ENCODE peak calls at places on chromosomes 12 and 14, in six cellular contexts. One of them, this sample, is unnamed.

GRCh38 chr12:78442454-78442801 is 422.1 kb upstream of the SYT1 start:
- DNase-seq in H1: no peak
- DNase-seq in IMR-90: peak
- DNase-seq in mesenchymal stem cell: peak
- DNase-seq in H9: no peak
- DNase-seq in mesendoderm: no peak
- DNase-seq in this sample: no peak

GRCh38 chr12:127400231-127400630 is 866.7 kb upstream of the TMEM132C start:
- DNase-seq in H1: no peak
- DNase-seq in mesenchymal stem cell: no peak
- DNase-seq in mesendoderm: no peak
- DNase-seq in H9: no peak
- DNase-seq in IMR-90: no peak
- DNase-seq in this sample: no peak

GRCh38 chr14:64952598-64953309 is 10.2 kb upstream of the GPX2 start:
- DNase-seq in mesenchymal stem cell: no peak
- DNase-seq in mesendoderm: peak
- DNase-seq in IMR-90: no peak
- DNase-seq in H9: no peak
- DNase-seq in H1: no peak
- DNase-seq in this sample: no peak

GRCh38 chr12:89856431-89856830 is 147.8 kb upstream of the ATP2B1 start:
- DNase-seq in H9: no peak
- DNase-seq in IMR-90: peak
- DNase-seq in H1: no peak
- DNase-seq in mesendoderm: no peak
- DNase-seq in mesenchymal stem cell: peak
- DNase-seq in this sample: no peak

GRCh38 chr14:26392498-26392897 is 205.3 kb downstream of the NOVA1 start:
- DNase-seq in mesenchymal stem cell: no peak
- DNase-seq in H1: no peak
- DNase-seq in mesendoderm: no peak
- DNase-seq in IMR-90: no peak
- DNase-seq in H9: no peak
- DNase-seq in this sample: no peak

GRCh38 chr12:88411689-88412088 is 168.6 kb downstream of the KITLG start:
- DNase-seq in IMR-90: no peak
- DNase-seq in mesenchymal stem cell: no peak
- DNase-seq in mesendoderm: no peak
- DNase-seq in H9: no peak
- DNase-seq in H1: no peak
- DNase-seq in this sample: no peak

GRCh38 chr14:55904086-55904485 is 214.1 kb upstream of the PELI2 start:
- DNase-seq in H9: no peak
- DNase-seq in mesendoderm: no peak
- DNase-seq in H1: no peak
- DNase-seq in IMR-90: no peak
- DNase-seq in mesenchymal stem cell: no peak
- DNase-seq in this sample: no peak

GRCh38 chr12:74349925-74350324 is 187.7 kb upstream of the ATXN7L3B start:
- DNase-seq in IMR-90: no peak
- DNase-seq in H1: no peak
- DNase-seq in mesenchymal stem cell: no peak
- DNase-seq in mesendoderm: no peak
- DNase-seq in H9: no peak
- DNase-seq in this sample: no peak

GRCh38 chr14:68665116-68665515 is 127.8 kb downstream of the ZFP36L1 start:
- DNase-seq in H1: peak
- DNase-seq in mesendoderm: no peak
- DNase-seq in IMR-90: peak
- DNase-seq in mesenchymal stem cell: no peak
- DNase-seq in H9: no peak
- DNase-seq in this sample: no peak

GRCh38 chr14:101599234-101599885 is 38.1 kb downstream of the DIO3 start:
- DNase-seq in IMR-90: no peak
- DNase-seq in mesenchymal stem cell: no peak
- DNase-seq in mesendoderm: no peak
- DNase-seq in H1: no peak
- DNase-seq in H9: no peak
- DNase-seq in this sample: no peak

GRCh38 chr14:36747411-36748184 is 85.9 kb downstream of the PAX9 start:
- DNase-seq in H1: no peak
- DNase-seq in H9: no peak
- DNase-seq in mesendoderm: peak
- DNase-seq in IMR-90: no peak
- DNase-seq in mesenchymal stem cell: peak
- DNase-seq in this sample: no peak

GRCh38 chr14:103526247-103526913 is 2.6 kb upstream of the TRMT61A start:
- DNase-seq in IMR-90: no peak
- DNase-seq in mesenchymal stem cell: no peak
- DNase-seq in mesendoderm: no peak
- DNase-seq in H9: no peak
- DNase-seq in H1: no peak
- DNase-seq in this sample: no peak

GRCh38 chr12:16076553-16076952 is 165.4 kb downstream of the DERA start:
- DNase-seq in mesendoderm: peak
- DNase-seq in H9: peak
- DNase-seq in mesenchymal stem cell: peak
- DNase-seq in IMR-90: peak
- DNase-seq in H1: no peak
- DNase-seq in this sample: peak

GRCh38 chr12:59118356-59118755 is 198.1 kb upstream of the LRIG3 start:
- DNase-seq in H1: no peak
- DNase-seq in mesendoderm: no peak
- DNase-seq in IMR-90: no peak
- DNase-seq in H9: no peak
- DNase-seq in mesenchymal stem cell: no peak
- DNase-seq in this sample: no peak

GRCh38 chr12:97426485-97427116 is 36.0 kb upstream of the RMST start:
- DNase-seq in H9: peak
- DNase-seq in mesenchymal stem cell: no peak
- DNase-seq in mesendoderm: peak
- DNase-seq in IMR-90: no peak
- DNase-seq in H1: peak
- DNase-seq in this sample: no peak

GRCh38 chr14:55265197-55265596 is 6.0 kb upstream of the FBXO34 start:
- DNase-seq in H1: no peak
- DNase-seq in mesendoderm: no peak
- DNase-seq in H9: no peak
- DNase-seq in mesenchymal stem cell: no peak
- DNase-seq in IMR-90: no peak
- DNase-seq in this sample: no peak

GRCh38 chr14:62373889-62374394 is 611.7 kb downstream of the SNAPC1 start:
- DNase-seq in IMR-90: peak
- DNase-seq in mesenchymal stem cell: no peak
- DNase-seq in H9: no peak
- DNase-seq in mesendoderm: no peak
- DNase-seq in H1: no peak
- DNase-seq in this sample: no peak

GRCh38 chr12:68327896-68328295 is 4.3 kb downstream of the MDM1 start:
- DNase-seq in mesendoderm: no peak
- DNase-seq in IMR-90: no peak
- DNase-seq in H9: no peak
- DNase-seq in H1: no peak
- DNase-seq in mesenchymal stem cell: no peak
- DNase-seq in this sample: no peak

GRCh38 chr14:69776875-69777453 is 10.0 kb downstream of the SRSF5 start:
- DNase-seq in mesenchymal stem cell: no peak
- DNase-seq in mesendoderm: no peak
- DNase-seq in IMR-90: no peak
- DNase-seq in H1: no peak
- DNase-seq in H9: no peak
- DNase-seq in this sample: no peak

GRCh38 chr12:110198386-110198785 is 74.2 kb downstream of the IFT81 start:
- DNase-seq in mesendoderm: no peak
- DNase-seq in mesenchymal stem cell: no peak
- DNase-seq in H1: no peak
- DNase-seq in H9: no peak
- DNase-seq in IMR-90: peak
- DNase-seq in this sample: no peak

GRCh38 chr12:27179399-27180214 is 64.5 kb upstream of the STK38L start:
- DNase-seq in H1: no peak
- DNase-seq in mesenchymal stem cell: peak
- DNase-seq in mesendoderm: peak
- DNase-seq in IMR-90: peak
- DNase-seq in H9: no peak
- DNase-seq in this sample: no peak

GRCh38 chr12:79421236-79421740 is 269.5 kb downstream of the PAWR start:
- DNase-seq in H9: no peak
- DNase-seq in H1: no peak
- DNase-seq in IMR-90: no peak
- DNase-seq in mesendoderm: no peak
- DNase-seq in mesenchymal stem cell: no peak
- DNase-seq in this sample: no peak

GRCh38 chr14:65940056-65940735 is 527.7 kb downstream of the FUT8 start:
- DNase-seq in IMR-90: no peak
- DNase-seq in H1: no peak
- DNase-seq in mesenchymal stem cell: no peak
- DNase-seq in mesendoderm: peak
- DNase-seq in H9: peak
- DNase-seq in this sample: no peak

GRCh38 chr12:113071427-113072112 is 15.0 kb downstream of the DTX1 start:
- DNase-seq in mesendoderm: no peak
- DNase-seq in mesenchymal stem cell: no peak
- DNase-seq in H9: peak
- DNase-seq in H1: no peak
- DNase-seq in IMR-90: no peak
- DNase-seq in this sample: no peak

GRCh38 chr14:90815817-90816662 is at the start of gene TTC7B:
- DNase-seq in IMR-90: peak
- DNase-seq in mesendoderm: peak
- DNase-seq in H1: peak
- DNase-seq in mesenchymal stem cell: peak
- DNase-seq in H9: peak
- DNase-seq in this sample: peak

GRCh38 chr14:90816686-90817436 is 631 bp upstream of the TTC7B start:
- DNase-seq in mesenchymal stem cell: no peak
- DNase-seq in H1: peak
- DNase-seq in IMR-90: no peak
- DNase-seq in H9: no peak
- DNase-seq in mesendoderm: no peak
- DNase-seq in this sample: no peak

GRCh38 chr14:90814806-90815566 is 1.2 kb downstream of the TTC7B start:
- DNase-seq in H1: no peak
- DNase-seq in mesenchymal stem cell: no peak
- DNase-seq in IMR-90: no peak
- DNase-seq in H9: no peak
- DNase-seq in mesendoderm: no peak
- DNase-seq in this sample: no peak

GRCh38 chr14:90818715-90819114 is 2.5 kb upstream of the TTC7B start:
- DNase-seq in H9: no peak
- DNase-seq in H1: no peak
- DNase-seq in mesenchymal stem cell: no peak
- DNase-seq in mesendoderm: no peak
- DNase-seq in IMR-90: no peak
- DNase-seq in this sample: no peak

DNA sequence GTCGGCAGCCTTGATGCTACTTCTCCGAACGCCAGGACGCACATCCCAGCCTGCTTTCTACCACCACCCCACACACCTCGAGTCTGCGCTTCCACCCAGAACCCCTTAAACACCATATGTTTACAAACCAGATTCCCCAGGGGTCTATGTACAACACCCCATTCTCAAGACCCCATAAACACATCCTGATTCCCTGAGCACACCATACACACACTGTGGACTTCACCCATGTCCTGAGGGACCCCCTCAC is 738 bp downstream of the TTC7B start:
- DNase-seq in H9: no peak
- DNase-seq in H1: no peak
- DNase-seq in IMR-90: no peak
- DNase-seq in mesenchymal stem cell: no peak
- DNase-seq in mesendoderm: no peak
- DNase-seq in this sample: no peak
- H2AK5ac ChIP-seq in H9: no peak
- H2AK5ac ChIP-seq in H1: no peak
- H2AK5ac ChIP-seq in IMR-90: peak
- H2AK5ac ChIP-seq in mesenchymal stem cell: no peak
- H2AK5ac ChIP-seq in mesendoderm: no peak
- H2AK5ac ChIP-seq in this sample: no peak

DNA sequence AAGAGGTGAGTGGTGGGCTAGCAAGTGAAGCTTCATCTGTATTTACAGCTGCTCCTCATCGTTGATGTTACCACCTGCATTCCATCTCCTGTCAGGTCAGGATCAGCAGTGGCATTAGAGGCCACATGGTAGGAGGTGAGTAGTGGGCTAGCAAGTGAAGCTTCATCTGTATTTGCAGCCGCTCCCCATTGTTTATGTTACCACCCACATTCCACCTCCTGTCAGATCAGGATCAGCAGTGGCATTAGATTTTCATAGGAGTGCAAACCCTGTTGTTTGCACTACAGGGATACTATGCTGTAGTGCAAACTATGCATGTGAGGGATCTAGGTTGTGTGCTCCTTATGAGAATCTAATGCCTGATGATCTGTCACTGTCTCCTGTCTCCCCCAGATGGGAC is 519.1 kb downstream of the GLT1D1 start:
- DNase-seq in H1: no peak
- DNase-seq in mesendoderm: no peak
- DNase-seq in IMR-90: no peak
- DNase-seq in mesenchymal stem cell: no peak
- DNase-seq in H9: no peak
- DNase-seq in this sample: no peak
- H2BK15ac ChIP-seq in H1: no peak
- H2BK15ac ChIP-seq in mesendoderm: no peak
- H2BK15ac ChIP-seq in IMR-90: no peak
- H2BK15ac ChIP-seq in mesenchymal stem cell: no peak
- H2BK15ac ChIP-seq in H9: no peak
- H2BK15ac ChIP-seq in this sample: no peak

DNA sequence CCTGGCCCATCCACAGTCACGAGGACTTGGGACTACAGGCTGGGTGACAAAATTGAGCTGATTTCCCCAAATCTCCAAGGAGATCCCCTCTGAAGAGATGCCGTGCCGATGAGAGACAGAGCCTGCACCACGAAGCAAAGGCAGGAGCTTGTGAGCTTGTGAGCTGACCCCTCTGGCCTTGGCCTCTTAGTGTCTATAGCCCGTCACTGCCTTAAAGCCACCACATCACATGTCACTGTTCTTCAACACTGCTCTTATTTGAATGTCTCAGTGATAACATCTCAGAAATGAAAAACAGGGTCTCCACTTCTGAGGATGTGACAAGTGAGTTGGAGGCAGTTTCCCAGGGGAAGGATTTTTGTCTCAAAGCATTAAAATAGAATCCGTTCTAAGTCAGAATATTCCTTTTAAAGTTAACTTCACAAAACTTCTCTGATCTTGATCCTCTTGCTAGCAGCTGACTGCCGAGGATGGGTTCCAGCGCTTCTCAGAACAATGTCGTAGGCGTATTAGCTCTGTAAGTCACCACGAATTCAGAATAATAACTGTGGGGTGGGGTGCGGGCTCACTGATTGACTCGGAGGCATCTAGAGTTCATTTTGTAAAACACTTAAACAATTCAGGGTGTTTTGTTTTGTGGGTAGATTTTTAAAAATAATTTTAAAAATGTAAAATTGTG is 37.5 kb downstream of the CHST11 start:
- DNase-seq in mesendoderm: no peak
- DNase-seq in mesenchymal stem cell: no peak
- DNase-seq in H9: no peak
- DNase-seq in IMR-90: no peak
- DNase-seq in H1: no peak
- DNase-seq in this sample: no peak
- H2AK5ac ChIP-seq in mesendoderm: no peak
- H2AK5ac ChIP-seq in mesenchymal stem cell: no peak
- H2AK5ac ChIP-seq in H9: no peak
- H2AK5ac ChIP-seq in IMR-90: no peak
- H2AK5ac ChIP-seq in H1: no peak
- H2AK5ac ChIP-seq in this sample: no peak

GRCh38 chr12:111819191-111820158 is 22.6 kb upstream of the MAPKAPK5 start:
- DNase-seq in IMR-90: no peak
- DNase-seq in mesenchymal stem cell: peak
- DNase-seq in H9: no peak
- DNase-seq in H1: no peak
- DNase-seq in mesendoderm: no peak
- DNase-seq in this sample: no peak
- H2BK15ac ChIP-seq in IMR-90: no peak
- H2BK15ac ChIP-seq in mesenchymal stem cell: no peak
- H2BK15ac ChIP-seq in H9: no peak
- H2BK15ac ChIP-seq in H1: no peak
- H2BK15ac ChIP-seq in mesendoderm: no peak
- H2BK15ac ChIP-seq in this sample: no peak

This sample was measured in neuronal stem cell.